ENCODE peak calls at places on chromosomes 6 and 20, in four cellular contexts. F is HEK293T; A is activated gamma-delta T cell treated with Interleukin-2 at 50 U/mL for 16 hours; G is stimulated activated CD4-positive, alpha-beta T cell treated with anti-CD3 and anti-CD28 coated beads, Interleukin-4, amount 100 ng/mL, for 24 hours. E is an unnamed sample.

GRCh38 chr6:53359843-53360834 is 11.4 kb upstream of the ELOVL5 start:
- DNase-seq in F (no peak), A (no peak), G (no peak), E (peak)

GRCh38 chr20:34931771-34932170 is 23.8 kb downstream of the GSS start:
- DNase-seq in F (no peak), A (no peak), G (no peak), E (no peak)

GRCh38 chr6:124961784-124962611 is at the start of gene RNF217:
- DNase-seq in F (peak), A (no peak), G (no peak), E (peak)

GRCh38 chr20:38260378-38261053 is at the start of gene KIAA1755:
- DNase-seq in F (no peak), A (no peak), G (no peak), E (peak)

GRCh38 chr20:16363832-16364687 is 209.2 kb downstream of the KIF16B start:
- DNase-seq in F (no peak), A (no peak), G (no peak), E (no peak)

GRCh38 chr6:37239950-37240713 is 17.4 kb upstream of the TBC1D22B start:
- DNase-seq in F (peak), A (peak), G (peak), E (peak)

GRCh38 chr6:15363523-15364400 is 117.9 kb downstream of the JARID2 start:
- DNase-seq in F (peak), A (no peak), G (no peak), E (no peak)

GRCh38 chr6:30100585-30101422 is 12.1 kb downstream of the TRIM31 start:
- DNase-seq in F (no peak), A (no peak), G (peak), E (no peak)

GRCh38 chr6:13712485-13712990 is 903 bp upstream of the RANBP9 start:
- DNase-seq in F (no peak), A (no peak), G (no peak), E (peak)